ENCODE peak calls at places on chromosome 7, in nine cellular contexts. B is hepatocyte; X is heart right ventricle; J is stimulated activated CD4-positive, alpha-beta T cell treated with anti-CD3 and anti-CD28 coated beads, Interleukin-4, amount 100 ng/mL, for 48 hours; H is PC-9; U is skeletal muscle cell; R is lung microvascular endothelial cell; L is cerebellum; V is Daoy. Q is an unnamed sample.

GRCh38 chr7:66682350-66683093 is 53.8 kb downstream of the KCTD7 start:
- DNase-seq in J (no peak), U (no peak), H (no peak), L (no peak), R (peak; percentile 40), V (peak; percentile 62), B (no peak), X (no peak), Q (peak; percentile 84)

GRCh38 chr7:16739863-16740622 is 13.5 kb upstream of the TSPAN13 start:
- DNase-seq in X (no peak), U (peak; percentile 90), V (peak; percentile 95), J (no peak), L (no peak), R (peak; percentile 90), B (peak; percentile 83), H (peak; percentile 73), Q (peak; percentile 96)

GRCh38 chr7:15860264-15860949 is 173.9 kb upstream of the MEOX2 start:
- DNase-seq in R (no peak), L (no peak), J (no peak), U (no peak), B (no peak), H (no peak), V (no peak), X (no peak), Q (no peak)

GRCh38 chr7:159019111-159019510 is 125.6 kb downstream of the VIPR2 start:
- DNase-seq in H (no peak), X (no peak), V (no peak), J (no peak), B (no peak), R (no peak), U (no peak), L (no peak), Q (peak; percentile 37)

GRCh38 chr7:150361402-150361801 is 7.2 kb upstream of the REPIN1 start:
- DNase-seq in L (no peak), X (no peak), B (no peak), H (no peak), U (no peak), R (no peak), J (no peak), V (no peak), Q (no peak)

GRCh38 chr7:95690367-95690947 is 81.9 kb upstream of the DYNC1I1 start:
- DNase-seq in L (peak; percentile 30), V (peak; percentile 21), H (peak; percentile 37), J (no peak), U (no peak), B (peak; percentile 53), R (peak; percentile 55), X (no peak), Q (no peak)

GRCh38 chr7:156480671-156481070 is 159.9 kb upstream of the RNF32 start:
- DNase-seq in R (no peak), V (no peak), H (no peak), X (no peak), B (no peak), L (no peak), J (no peak), U (no peak), Q (no peak)

GRCh38 chr7:126203185-126203584 is 1049.6 kb downstream of the GRM8 start:
- DNase-seq in R (no peak), B (no peak), J (no peak), V (no peak), U (no peak), H (no peak), L (no peak), X (no peak), Q (no peak)

GRCh38 chr7:603152-603941 is 83.7 kb upstream of the PDGFA start:
- DNase-seq in V (no peak), X (no peak), U (no peak), L (no peak), H (no peak), B (no peak), J (peak; percentile 60), R (no peak), Q (no peak)

GRCh38 chr7:123621707-123622106 is 20.1 kb downstream of the ASB15 start:
- DNase-seq in J (no peak), R (no peak), X (no peak), H (no peak), L (no peak), U (no peak), B (no peak), V (no peak), Q (no peak)

GRCh38 chr7:97390915-97391593 is 273.6 kb downstream of the SDHAF3 start:
- DNase-seq in H (no peak), U (no peak), V (peak; percentile 11), B (no peak), R (peak; percentile 17), L (no peak), X (no peak), J (no peak), Q (no peak)

GRCh38 chr7:114548081-114548480 is 133.5 kb downstream of the FOXP2 start:
- DNase-seq in B (no peak), U (no peak), V (no peak), H (no peak), R (no peak), J (no peak), L (no peak), X (no peak), Q (no peak)

GRCh38 chr7:66631471-66631870 is 2.8 kb downstream of the KCTD7 start:
- DNase-seq in V (no peak), R (no peak), B (no peak), L (no peak), H (no peak), X (no peak), J (no peak), U (no peak), Q (no peak)

GRCh38 chr7:26555971-26556830 is 264.5 kb downstream of the SNX10 start:
- DNase-seq in V (no peak), J (no peak), L (peak; percentile 73), U (no peak), R (no peak), B (no peak), X (peak; percentile 14), H (no peak), Q (no peak)

GRCh38 chr7:18552943-18553584 is 57.5 kb downstream of the HDAC9 start:
- DNase-seq in H (no peak), V (peak; percentile 65), R (peak; percentile 9), J (no peak), B (no peak), L (no peak), U (no peak), X (no peak), Q (peak; percentile 43)

GRCh38 chr7:18684899-18685298 is 189.3 kb downstream of the HDAC9 start:
- DNase-seq in U (no peak), L (no peak), B (no peak), H (no peak), R (no peak), V (no peak), X (no peak), J (no peak), Q (no peak)

GRCh38 chr7:30894866-30895408 is 16.7 kb upstream of the AQP1 start:
- DNase-seq in V (no peak), H (no peak), B (no peak), U (no peak), L (no peak), J (no peak), X (no peak), R (peak; percentile 19), Q (no peak)

GRCh38 chr7:156612930-156613329 is 27.6 kb upstream of the RNF32 start:
- DNase-seq in J (peak; percentile 57), R (no peak), L (no peak), H (no peak), B (no peak), V (peak; percentile 55), X (no peak), U (no peak), Q (no peak)

GRCh38 chr7:2374401-2374800 is 19.8 kb downstream of the EIF3B start:
- DNase-seq in V (no peak), H (no peak), B (no peak), R (no peak), U (no peak), X (no peak), L (no peak), J (no peak), Q (no peak)

GRCh38 chr7:48144291-48144768 is 26.9 kb upstream of the ABCA13 start:
- DNase-seq in L (no peak), B (peak; percentile 74), J (no peak), X (no peak), R (no peak), V (no peak), U (no peak), H (peak; percentile 92), Q (no peak)

GRCh38 chr7:98685541-98685940 is 68.5 kb downstream of the NPTX2 start:
- DNase-seq in X (no peak), U (no peak), J (no peak), V (no peak), R (no peak), L (no peak), B (no peak), H (no peak), Q (peak; percentile 72)

Q was measured in osteoblast.